ENCODE peak calls at places on chromosomes 4 and X, in five cellular contexts. One of them, this sample, is unnamed.

GRCh38 chr4:99028187-99028586 is 32.7 kb downstream of the METAP1 start:
- DNase-seq in mesenchymal stem cell: no peak
- DNase-seq in endodermal cell: no peak
- DNase-seq in OCI-LY7: no peak
- DNase-seq in upper lobe of right lung: no peak
- DNase-seq in this sample: no peak

GRCh38 chrX:79161655-79162054 is 17.2 kb downstream of the GPR174 start:
- DNase-seq in mesenchymal stem cell: no peak
- DNase-seq in endodermal cell: no peak
- DNase-seq in OCI-LY7: peak; percentile 34
- DNase-seq in upper lobe of right lung: no peak
- DNase-seq in this sample: no peak

GRCh38 chr4:103144926-103145325 is 45.3 kb upstream of the BDH2 start:
- DNase-seq in mesenchymal stem cell: no peak
- DNase-seq in endodermal cell: no peak
- DNase-seq in OCI-LY7: no peak
- DNase-seq in upper lobe of right lung: no peak
- DNase-seq in this sample: no peak

GRCh38 chrX:37454537-37455285 is 105.5 kb downstream of the PRRG1 start:
- DNase-seq in mesenchymal stem cell: no peak
- DNase-seq in endodermal cell: peak; percentile 55
- DNase-seq in OCI-LY7: no peak
- DNase-seq in upper lobe of right lung: no peak
- DNase-seq in this sample: no peak

GRCh38 chr4:109728385-109728784 is 1.5 kb downstream of the PLA2G12A start:
- DNase-seq in mesenchymal stem cell: no peak
- DNase-seq in endodermal cell: no peak
- DNase-seq in OCI-LY7: no peak
- DNase-seq in upper lobe of right lung: no peak
- DNase-seq in this sample: no peak

GRCh38 chr4:186724861-186725419 is 1.3 kb upstream of the FAT1 start:
- DNase-seq in mesenchymal stem cell: peak; percentile 56
- DNase-seq in endodermal cell: peak; percentile 69
- DNase-seq in OCI-LY7: no peak
- DNase-seq in upper lobe of right lung: no peak
- DNase-seq in this sample: no peak

GRCh38 chrX:154516655-154517100 is 646 bp upstream of the FAM3A start:
- DNase-seq in mesenchymal stem cell: peak; percentile 90
- DNase-seq in endodermal cell: no peak
- DNase-seq in OCI-LY7: no peak
- DNase-seq in upper lobe of right lung: no peak
- DNase-seq in this sample: no peak

GRCh38 chr4:160038560-160038959 is 935.7 kb downstream of the RAPGEF2 start:
- DNase-seq in mesenchymal stem cell: no peak
- DNase-seq in endodermal cell: no peak
- DNase-seq in OCI-LY7: no peak
- DNase-seq in upper lobe of right lung: no peak
- DNase-seq in this sample: no peak

GRCh38 chr4:148444296-148445070 is 2.3 kb upstream of the NR3C2 start:
- DNase-seq in mesenchymal stem cell: peak; percentile 5
- DNase-seq in endodermal cell: peak; percentile 81
- DNase-seq in OCI-LY7: peak; percentile 14
- DNase-seq in upper lobe of right lung: peak; percentile 82
- DNase-seq in this sample: peak; percentile 27

GRCh38 chrX:21933077-21933476 is 7.4 kb upstream of the SMS start:
- DNase-seq in mesenchymal stem cell: no peak
- DNase-seq in endodermal cell: peak; percentile 65
- DNase-seq in OCI-LY7: no peak
- DNase-seq in upper lobe of right lung: no peak
- DNase-seq in this sample: no peak

GRCh38 chr4:185036842-185037241 is 18.6 kb downstream of the HELT start:
- DNase-seq in mesenchymal stem cell: no peak
- DNase-seq in endodermal cell: peak; percentile 58
- DNase-seq in OCI-LY7: peak; percentile 7
- DNase-seq in upper lobe of right lung: no peak
- DNase-seq in this sample: no peak

GRCh38 chr4:109359040-109359646 is 56.7 kb upstream of the COL25A1 start:
- DNase-seq in mesenchymal stem cell: peak; percentile 15
- DNase-seq in endodermal cell: no peak
- DNase-seq in OCI-LY7: peak; percentile 13
- DNase-seq in upper lobe of right lung: no peak
- DNase-seq in this sample: no peak

GRCh38 chr4:157911662-157912061 is 261.2 kb downstream of the GASK1B start:
- DNase-seq in mesenchymal stem cell: no peak
- DNase-seq in endodermal cell: no peak
- DNase-seq in OCI-LY7: no peak
- DNase-seq in upper lobe of right lung: no peak
- DNase-seq in this sample: no peak

GRCh38 chr4:107094332-107094731 is 58.2 kb upstream of the DKK2 start:
- DNase-seq in mesenchymal stem cell: peak; percentile 48
- DNase-seq in endodermal cell: no peak
- DNase-seq in OCI-LY7: no peak
- DNase-seq in upper lobe of right lung: no peak
- DNase-seq in this sample: no peak

GRCh38 chrX:107979534-107979933 is 2.6 kb downstream of the TEX13B start:
- DNase-seq in mesenchymal stem cell: no peak
- DNase-seq in endodermal cell: no peak
- DNase-seq in OCI-LY7: no peak
- DNase-seq in upper lobe of right lung: no peak
- DNase-seq in this sample: no peak

GRCh38 chr4:185872747-185873380 is 60.9 kb upstream of the SORBS2 start:
- DNase-seq in mesenchymal stem cell: no peak
- DNase-seq in endodermal cell: peak; percentile 65
- DNase-seq in OCI-LY7: no peak
- DNase-seq in upper lobe of right lung: no peak
- DNase-seq in this sample: no peak

GRCh38 chr4:33890841-33891240 is 2353.5 kb downstream of the ARAP2 start:
- DNase-seq in mesenchymal stem cell: no peak
- DNase-seq in endodermal cell: no peak
- DNase-seq in OCI-LY7: no peak
- DNase-seq in upper lobe of right lung: no peak
- DNase-seq in this sample: no peak

GRCh38 chrX:110123331-110123782 is 120.4 kb downstream of the TMEM164 start:
- DNase-seq in mesenchymal stem cell: peak; percentile 33
- DNase-seq in endodermal cell: no peak
- DNase-seq in OCI-LY7: no peak
- DNase-seq in upper lobe of right lung: no peak
- DNase-seq in this sample: no peak

GRCh38 chrX:119008122-119008744 is 33.8 kb downstream of the LONRF3 start:
- DNase-seq in mesenchymal stem cell: peak; percentile 28
- DNase-seq in endodermal cell: peak; percentile 61
- DNase-seq in OCI-LY7: peak; percentile 16
- DNase-seq in upper lobe of right lung: no peak
- DNase-seq in this sample: no peak

GRCh38 chr4:163063891-163064290 is 102.8 kb downstream of the NAF1 start:
- DNase-seq in mesenchymal stem cell: peak; percentile 49
- DNase-seq in endodermal cell: no peak
- DNase-seq in OCI-LY7: no peak
- DNase-seq in upper lobe of right lung: no peak
- DNase-seq in this sample: no peak

GRCh38 chr4:10965196-10965595 is 280.6 kb upstream of the CLNK start:
- DNase-seq in mesenchymal stem cell: no peak
- DNase-seq in endodermal cell: no peak
- DNase-seq in OCI-LY7: no peak
- DNase-seq in upper lobe of right lung: no peak
- DNase-seq in this sample: no peak

GRCh38 chrX:8738588-8739189 is 6.8 kb upstream of the ANOS1 start:
- DNase-seq in mesenchymal stem cell: peak; percentile 29
- DNase-seq in endodermal cell: peak; percentile 77
- DNase-seq in OCI-LY7: peak; percentile 9
- DNase-seq in upper lobe of right lung: no peak
- DNase-seq in this sample: no peak

GRCh38 chrX:103688949-103689348 is 2.5 kb upstream of the MORF4L2 start:
- DNase-seq in mesenchymal stem cell: peak; percentile 49
- DNase-seq in endodermal cell: no peak
- DNase-seq in OCI-LY7: peak; percentile 59
- DNase-seq in upper lobe of right lung: no peak
- DNase-seq in this sample: no peak

GRCh38 chr4:2638730-2639129 is 102.3 kb downstream of the FAM193A start:
- DNase-seq in mesenchymal stem cell: no peak
- DNase-seq in endodermal cell: no peak
- DNase-seq in OCI-LY7: no peak
- DNase-seq in upper lobe of right lung: no peak
- DNase-seq in this sample: no peak

GRCh38 chrX:19599253-19599652 is 83.9 kb upstream of the MAP3K15 start:
- DNase-seq in mesenchymal stem cell: no peak
- DNase-seq in endodermal cell: no peak
- DNase-seq in OCI-LY7: no peak
- DNase-seq in upper lobe of right lung: no peak
- DNase-seq in this sample: no peak

GRCh38 chrX:19604375-19604774 is 89.1 kb upstream of the MAP3K15 start:
- DNase-seq in mesenchymal stem cell: no peak
- DNase-seq in endodermal cell: no peak
- DNase-seq in OCI-LY7: no peak
- DNase-seq in upper lobe of right lung: no peak
- DNase-seq in this sample: no peak

GRCh38 chrX:19602866-19603620 is 87.7 kb upstream of the MAP3K15 start:
- DNase-seq in mesenchymal stem cell: peak; percentile 67
- DNase-seq in endodermal cell: no peak
- DNase-seq in OCI-LY7: no peak
- DNase-seq in upper lobe of right lung: no peak
- DNase-seq in this sample: no peak
- H3K9me3 ChIP-seq in mesenchymal stem cell: no peaks in the 10 kb centered on the region
- H3K9me3 ChIP-seq in endodermal cell: no peaks in the 10 kb centered on the region
- H3K9me3 ChIP-seq in OCI-LY7: no peaks in the 10 kb centered on the region
- H3K9me3 ChIP-seq in upper lobe of right lung: no peaks in the 10 kb centered on the region
- H3K9me3 ChIP-seq in this sample: no peaks in the 10 kb centered on the region

GRCh38 chr4:152185786-152186540 is 349.9 kb downstream of the FBXW7 start:
- DNase-seq in mesenchymal stem cell: no peak
- DNase-seq in endodermal cell: no peak
- DNase-seq in OCI-LY7: no peak
- DNase-seq in upper lobe of right lung: no peak
- DNase-seq in this sample: no peak

GRCh38 chr4:152190907-152191306 is 345.0 kb downstream of the FBXW7 start:
- DNase-seq in mesenchymal stem cell: no peak
- DNase-seq in endodermal cell: no peak
- DNase-seq in OCI-LY7: no peak
- DNase-seq in upper lobe of right lung: no peak
- DNase-seq in this sample: no peak

GRCh38 chr4:152187693-152188092 is 348.2 kb downstream of the FBXW7 start:
- DNase-seq in mesenchymal stem cell: no peak
- DNase-seq in endodermal cell: no peak
- DNase-seq in OCI-LY7: no peak
- DNase-seq in upper lobe of right lung: no peak
- DNase-seq in this sample: no peak

GRCh38 chr4:152189451-152190179 is 346.3 kb downstream of the FBXW7 start:
- DNase-seq in mesenchymal stem cell: no peak
- DNase-seq in endodermal cell: no peak
- DNase-seq in OCI-LY7: peak; percentile 54
- DNase-seq in upper lobe of right lung: no peak
- DNase-seq in this sample: no peak

DNA sequence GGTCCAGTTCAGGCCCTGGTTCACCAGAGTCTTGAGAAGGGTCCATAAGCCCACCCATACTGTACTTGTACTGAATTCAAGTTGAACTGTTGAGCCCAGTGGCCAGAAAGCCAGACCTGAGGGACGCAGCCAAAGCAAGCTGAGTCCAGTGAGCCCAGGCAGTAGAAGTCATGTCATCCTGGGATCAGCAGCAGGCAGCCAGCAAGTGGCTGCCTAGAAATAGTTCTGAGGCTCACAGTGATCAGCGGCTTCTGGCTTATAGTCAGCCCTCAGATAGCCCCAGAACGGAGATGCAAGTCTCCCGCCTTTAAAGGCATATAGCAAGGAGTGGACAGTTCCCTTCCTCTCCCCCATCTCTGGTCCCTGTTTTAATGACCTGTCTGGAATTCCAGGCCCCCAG is 347.1 kb downstream of the FBXW7 start:
- DNase-seq in mesenchymal stem cell: no peak
- DNase-seq in endodermal cell: no peak
- DNase-seq in OCI-LY7: no peak
- DNase-seq in upper lobe of right lung: no peak
- DNase-seq in this sample: no peak
- H3K4me1 ChIP-seq in mesenchymal stem cell: no peaks in the 10 kb centered on the region
- H3K4me1 ChIP-seq in endodermal cell: no peaks in the 10 kb centered on the region
- H3K4me1 ChIP-seq in OCI-LY7: peaks cover 14% of the 10 kb centered on the region
- H3K4me1 ChIP-seq in upper lobe of right lung: no peaks in the 10 kb centered on the region
- H3K4me1 ChIP-seq in this sample: peaks cover 17% of the 10 kb centered on the region

DNA sequence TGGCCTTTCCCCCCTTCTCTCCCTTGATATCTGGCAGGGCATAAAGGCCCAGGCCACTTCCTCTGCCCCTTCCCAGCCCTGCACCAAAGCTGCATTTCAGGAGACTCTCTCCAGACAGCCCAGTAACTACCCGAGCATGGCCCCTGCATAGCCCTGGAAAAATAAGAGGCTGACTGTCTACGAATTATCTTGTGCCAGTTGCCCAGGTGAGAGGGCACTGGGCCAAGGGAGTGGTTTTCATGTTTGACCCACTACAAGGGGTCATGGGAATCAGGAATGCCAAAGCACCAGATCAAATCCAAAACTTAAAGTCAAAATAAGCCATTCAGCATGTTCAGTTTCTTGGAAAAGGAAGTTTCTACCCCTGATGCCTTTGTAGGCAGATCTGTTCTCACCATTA is 183.8 kb downstream of the AR start:
- DNase-seq in mesenchymal stem cell: no peak
- DNase-seq in endodermal cell: no peak
- DNase-seq in OCI-LY7: no peak
- DNase-seq in upper lobe of right lung: no peak
- DNase-seq in this sample: no peak
- H3K9me3 ChIP-seq in mesenchymal stem cell: no peaks in the 10 kb centered on the region
- H3K9me3 ChIP-seq in endodermal cell: no peaks in the 10 kb centered on the region
- H3K9me3 ChIP-seq in OCI-LY7: no peaks in the 10 kb centered on the region
- H3K9me3 ChIP-seq in upper lobe of right lung: no peaks in the 10 kb centered on the region
- H3K9me3 ChIP-seq in this sample: no peaks in the 10 kb centered on the region

GRCh38 chr4:174388744-174389143 is 105.0 kb downstream of the CEP44 start:
- DNase-seq in mesenchymal stem cell: no peak
- DNase-seq in endodermal cell: no peak
- DNase-seq in OCI-LY7: no peak
- DNase-seq in upper lobe of right lung: no peak
- DNase-seq in this sample: no peak
- H3K4me1 ChIP-seq in mesenchymal stem cell: no peaks in the 10 kb centered on the region
- H3K4me1 ChIP-seq in endodermal cell: no peaks in the 10 kb centered on the region
- H3K4me1 ChIP-seq in OCI-LY7: no peaks in the 10 kb centered on the region
- H3K4me1 ChIP-seq in upper lobe of right lung: no peaks in the 10 kb centered on the region
- H3K4me1 ChIP-seq in this sample: peaks cover 8% of the 10 kb centered on the region

GRCh38 chrX:78035061-78035460 is 65.6 kb upstream of the PGAM4 start:
- DNase-seq in mesenchymal stem cell: no peak
- DNase-seq in endodermal cell: no peak
- DNase-seq in OCI-LY7: no peak
- DNase-seq in upper lobe of right lung: no peak
- DNase-seq in this sample: no peak
- H3K9me3 ChIP-seq in mesenchymal stem cell: no peaks in the 10 kb centered on the region
- H3K9me3 ChIP-seq in endodermal cell: no peaks in the 10 kb centered on the region
- H3K9me3 ChIP-seq in OCI-LY7: no peaks in the 10 kb centered on the region
- H3K9me3 ChIP-seq in upper lobe of right lung: no peaks in the 10 kb centered on the region
- H3K9me3 ChIP-seq in this sample: no peaks in the 10 kb centered on the region

This sample was measured in left ventricle myocardium inferior.